ENCODE peak calls at places on chromosomes 5 and 9, in four cellular contexts. G is nucleus accumbens, Z is GM04504, K is AG20443. C is an unnamed sample.
A peak's percentile ranks its signal among the peaks of the same experiment; 100 is the strongest.

GRCh38 chr9:129737479-129738269 is 15.2 kb downstream of the PTGES start:
- DNase-seq in G (peak; percentile 68), Z (peak; percentile 58), K (peak; percentile 88), C (peak; percentile 64)

GRCh38 chr9:113492343-113493079 is 29.0 kb downstream of the RGS3 start:
- DNase-seq in G (peak; percentile 34), Z (no peak), K (no peak), C (peak; percentile 26)

GRCh38 chr5:123500476-123500875 is 11.5 kb upstream of the CSNK1G3 start:
- DNase-seq in G (no peak), Z (no peak), K (peak; percentile 38), C (no peak)

GRCh38 chr5:143200781-143201398 is 202.6 kb downstream of the NR3C1 start:
- DNase-seq in G (no peak), Z (no peak), K (peak; percentile 67), C (peak; percentile 90)

GRCh38 chr9:37466037-37466709 is 923 bp upstream of the ZBTB5 start:
- DNase-seq in G (no peak), Z (peak; percentile 79), K (peak; percentile 75), C (no peak)

GRCh38 chr9:24844217-24844616 is 298.5 kb upstream of the IZUMO3 start:
- DNase-seq in G (no peak), Z (no peak), K (no peak), C (no peak)

GRCh38 chr9:101736723-101737122 is 1.7 kb downstream of the GRIN3A start:
- DNase-seq in G (no peak), Z (no peak), K (peak; percentile 13), C (peak; percentile 22)

GRCh38 chr5:120873083-120873482 is 409.0 kb downstream of the PRR16 start:
- DNase-seq in G (no peak), Z (no peak), K (no peak), C (peak; percentile 30)

GRCh38 chr5:76757049-76757448 is 41.1 kb downstream of the F2R start:
- DNase-seq in G (no peak), Z (no peak), K (no peak), C (no peak)

GRCh38 chr9:70110194-70111041 is 66.8 kb downstream of the MAMDC2 start:
- DNase-seq in G (no peak), Z (no peak), K (no peak), C (peak; percentile 50)

GRCh38 chr5:135222771-135223170 is 176.3 kb downstream of the MACROH2A1 start:
- DNase-seq in G (no peak), Z (no peak), K (no peak), C (no peak)

GRCh38 chr5:116738948-116739339 is 164.3 kb upstream of the SEMA6A start:
- DNase-seq in G (no peak), Z (no peak), K (no peak), C (peak; percentile 4)

GRCh38 chr9:17135578-17135904 is 701 bp downstream of the CNTLN start:
- DNase-seq in G (no peak), Z (peak; percentile 10), K (peak; percentile 71), C (peak; percentile 26)

GRCh38 chr9:76610009-76610352 is 151.0 kb downstream of the GCNT1 start:
- DNase-seq in G (peak; percentile 58), Z (peak; percentile 65), K (peak; percentile 89), C (peak; percentile 86)

GRCh38 chr5:32432633-32433032 is 11.9 kb downstream of the ZFR start:
- DNase-seq in G (no peak), Z (no peak), K (no peak), C (no peak)

GRCh38 chr5:61673007-61673735 is 341.1 kb downstream of the ZSWIM6 start:
- DNase-seq in G (no peak), Z (no peak), K (peak; percentile 49), C (peak; percentile 31)

GRCh38 chr9:126822873-126823272 is 18.0 kb downstream of the ZBTB43 start:
- DNase-seq in G (no peak), Z (no peak), K (no peak), C (no peak)

GRCh38 chr5:10457682-10458574 is 16.2 kb downstream of the ROPN1L start:
- DNase-seq in G (no peak), Z (no peak), K (no peak), C (peak; percentile 49)

GRCh38 chr9:111176511-111176910 is 138.2 kb upstream of the LPAR1 start:
- DNase-seq in G (no peak), Z (no peak), K (no peak), C (no peak)

GRCh38 chr5:35781181-35781580 is 75.5 kb upstream of the IL7R start:
- DNase-seq in G (no peak), Z (no peak), K (peak; percentile 22), C (no peak)

GRCh38 chr5:72878854-72879253 is 62.4 kb downstream of the TNPO1 start:
- DNase-seq in G (no peak), Z (no peak), K (no peak), C (no peak)

GRCh38 chr9:93826209-93826608 is 128.9 kb downstream of the BARX1 start:
- DNase-seq in G (no peak), Z (no peak), K (peak; percentile 3), C (no peak)

GRCh38 chr9:18564018-18564880 is 90.3 kb downstream of the ADAMTSL1 start:
- DNase-seq in G (no peak), Z (no peak), K (no peak), C (no peak)

GRCh38 chr9:21590058-21590996 is 108.2 kb upstream of the IFNE start:
- DNase-seq in G (no peak), Z (no peak), K (no peak), C (peak; percentile 51)

GRCh38 chr5:162274684-162275083 is 207.1 kb downstream of the GABRG2 start:
- DNase-seq in G (no peak), Z (no peak), K (no peak), C (no peak)

GRCh38 chr9:74285075-74285474 is 212.1 kb upstream of the RORB start:
- DNase-seq in G (peak; percentile 2), Z (no peak), K (no peak), C (peak; percentile 2)

GRCh38 chr5:75685141-75685540 is 32.1 kb downstream of the POC5 start:
- DNase-seq in G (no peak), Z (no peak), K (no peak), C (no peak)

GRCh38 chr5:51404256-51404655 is 21.0 kb downstream of the ISL1 start:
- DNase-seq in G (no peak), Z (no peak), K (no peak), C (no peak)

GRCh38 chr9:81522721-81523551 is 166.4 kb downstream of the TLE1 start:
- DNase-seq in G (no peak), Z (peak; percentile 32), K (peak; percentile 64), C (peak; percentile 76)

GRCh38 chr5:142175461-142176142 is 67.0 kb downstream of the NDFIP1 start:
- DNase-seq in G (no peak), Z (no peak), K (no peak), C (no peak)

GRCh38 chr9:93035821-93036351 is 22.6 kb upstream of the SUSD3 start:
- DNase-seq in G (no peak), Z (no peak), K (no peak), C (no peak)

GRCh38 chr5:135433626-135434426 is 13.3 kb downstream of the DCANP1 start:
- DNase-seq in G (no peak), Z (no peak), K (peak; percentile 10), C (peak; percentile 30)

GRCh38 chr5:32443541-32444190 is 874 bp downstream of the ZFR start:
- DNase-seq in G (peak; percentile 56), Z (peak; percentile 16), K (peak; percentile 71), C (peak; percentile 17)

GRCh38 chr5:131160134-131160533 is 4.9 kb downstream of the HINT1 start:
- DNase-seq in G (no peak), Z (no peak), K (no peak), C (no peak)

GRCh38 chr9:4062966-4063365 is 236.9 kb downstream of the GLIS3 start:
- DNase-seq in G (no peak), Z (no peak), K (no peak), C (peak; percentile 78)

GRCh38 chr5:37638897-37639296 is 200.9 kb downstream of the GDNF start:
- DNase-seq in G (no peak), Z (no peak), K (no peak), C (peak; percentile 33)

GRCh38 chr5:102018690-102019089 is 277.4 kb downstream of the SLCO4C1 start:
- DNase-seq in G (no peak), Z (no peak), K (no peak), C (no peak)

GRCh38 chr5:136677219-136677618 is 311.9 kb upstream of the TRPC7 start:
- DNase-seq in G (no peak), Z (no peak), K (no peak), C (no peak)

C was measured in fibroblast of mammary gland.